ENCODE peak calls at places on chromosome 10, in seven cellular contexts. One of them, this sample, is unnamed.

GRCh38 chr10:14549496-14549895 is 218.8 kb upstream of the FRMD4A start:
- DNase-seq in germinal center: no peak
- DNase-seq in astrocyte of the spinal cord: peak
- DNase-seq in mucosa of gallbladder: no peak
- DNase-seq in T-helper 1 cell: no peak
- DNase-seq in SW480: no peak
- DNase-seq in cardiac fibroblast: no peak
- DNase-seq in this sample: no peak

GRCh38 chr10:31808258-31809218 is 120.1 kb downstream of the ARHGAP12 start:
- DNase-seq in astrocyte of the spinal cord: peak
- DNase-seq in germinal center: peak
- DNase-seq in cardiac fibroblast: peak
- DNase-seq in SW480: peak
- DNase-seq in mucosa of gallbladder: peak
- DNase-seq in T-helper 1 cell: peak
- DNase-seq in this sample: peak

GRCh38 chr10:88045116-88045515 is 181.7 kb downstream of the PTEN start:
- DNase-seq in astrocyte of the spinal cord: peak
- DNase-seq in germinal center: no peak
- DNase-seq in mucosa of gallbladder: no peak
- DNase-seq in T-helper 1 cell: no peak
- DNase-seq in cardiac fibroblast: no peak
- DNase-seq in SW480: no peak
- DNase-seq in this sample: no peak

GRCh38 chr10:23445591-23445990 is 6.7 kb downstream of the OTUD1 start:
- DNase-seq in SW480: no peak
- DNase-seq in germinal center: no peak
- DNase-seq in mucosa of gallbladder: no peak
- DNase-seq in T-helper 1 cell: no peak
- DNase-seq in astrocyte of the spinal cord: no peak
- DNase-seq in cardiac fibroblast: no peak
- DNase-seq in this sample: no peak

GRCh38 chr10:12835709-12836108 is 165.8 kb downstream of the CCDC3 start:
- DNase-seq in germinal center: no peak
- DNase-seq in SW480: peak
- DNase-seq in astrocyte of the spinal cord: peak
- DNase-seq in mucosa of gallbladder: no peak
- DNase-seq in T-helper 1 cell: no peak
- DNase-seq in cardiac fibroblast: peak
- DNase-seq in this sample: peak

GRCh38 chr10:73232887-73233286 is 14.2 kb downstream of the DNAJC9 start:
- DNase-seq in mucosa of gallbladder: no peak
- DNase-seq in SW480: no peak
- DNase-seq in germinal center: no peak
- DNase-seq in cardiac fibroblast: no peak
- DNase-seq in astrocyte of the spinal cord: no peak
- DNase-seq in T-helper 1 cell: no peak
- DNase-seq in this sample: no peak

GRCh38 chr10:86188326-86188725 is 178.3 kb downstream of the GRID1 start:
- DNase-seq in germinal center: no peak
- DNase-seq in cardiac fibroblast: no peak
- DNase-seq in astrocyte of the spinal cord: no peak
- DNase-seq in T-helper 1 cell: no peak
- DNase-seq in SW480: no peak
- DNase-seq in mucosa of gallbladder: no peak
- DNase-seq in this sample: no peak

GRCh38 chr10:131698986-131699385 is 201.8 kb upstream of the PPP2R2D start:
- DNase-seq in germinal center: no peak
- DNase-seq in SW480: no peak
- DNase-seq in T-helper 1 cell: no peak
- DNase-seq in astrocyte of the spinal cord: no peak
- DNase-seq in mucosa of gallbladder: no peak
- DNase-seq in cardiac fibroblast: no peak
- DNase-seq in this sample: no peak

GRCh38 chr10:120598377-120598776 is 141.3 kb downstream of the PLPP4 start:
- DNase-seq in cardiac fibroblast: no peak
- DNase-seq in mucosa of gallbladder: no peak
- DNase-seq in T-helper 1 cell: no peak
- DNase-seq in SW480: no peak
- DNase-seq in astrocyte of the spinal cord: no peak
- DNase-seq in germinal center: no peak
- DNase-seq in this sample: no peak

GRCh38 chr10:100021322-100021721 is 11.6 kb upstream of the DNMBP start:
- DNase-seq in germinal center: no peak
- DNase-seq in mucosa of gallbladder: no peak
- DNase-seq in SW480: no peak
- DNase-seq in cardiac fibroblast: no peak
- DNase-seq in astrocyte of the spinal cord: no peak
- DNase-seq in T-helper 1 cell: no peak
- DNase-seq in this sample: no peak

GRCh38 chr10:95416270-95416669 is 125.5 kb upstream of the PDLIM1 start:
- DNase-seq in SW480: no peak
- DNase-seq in mucosa of gallbladder: no peak
- DNase-seq in astrocyte of the spinal cord: no peak
- DNase-seq in germinal center: no peak
- DNase-seq in T-helper 1 cell: no peak
- DNase-seq in cardiac fibroblast: no peak
- DNase-seq in this sample: no peak

GRCh38 chr10:24723788-24724380 is at the start of gene ARHGAP21:
- DNase-seq in T-helper 1 cell: peak
- DNase-seq in cardiac fibroblast: peak
- DNase-seq in germinal center: no peak
- DNase-seq in astrocyte of the spinal cord: peak
- DNase-seq in mucosa of gallbladder: peak
- DNase-seq in SW480: peak
- DNase-seq in this sample: peak

GRCh38 chr10:95214369-95214768 is 20.3 kb downstream of the ACSM6 start:
- DNase-seq in germinal center: no peak
- DNase-seq in mucosa of gallbladder: no peak
- DNase-seq in SW480: no peak
- DNase-seq in T-helper 1 cell: no peak
- DNase-seq in cardiac fibroblast: no peak
- DNase-seq in astrocyte of the spinal cord: peak
- DNase-seq in this sample: no peak

GRCh38 chr10:118594392-118595063 is 920 bp downstream of the PRLHR start:
- DNase-seq in mucosa of gallbladder: peak
- DNase-seq in T-helper 1 cell: peak
- DNase-seq in SW480: no peak
- DNase-seq in cardiac fibroblast: peak
- DNase-seq in germinal center: no peak
- DNase-seq in astrocyte of the spinal cord: peak
- DNase-seq in this sample: peak

GRCh38 chr10:43230101-43230908 is 36.6 kb downstream of the RASGEF1A start:
- DNase-seq in germinal center: no peak
- DNase-seq in mucosa of gallbladder: no peak
- DNase-seq in cardiac fibroblast: no peak
- DNase-seq in astrocyte of the spinal cord: no peak
- DNase-seq in T-helper 1 cell: no peak
- DNase-seq in SW480: no peak
- DNase-seq in this sample: no peak

This sample was measured in AG08396.